ENCODE peak calls at places on chromosome 10, in five cellular contexts. L is left ventricle myocardium inferior, B is HCT116, U is heart left ventricle, W is IMR-90. G is an unnamed sample. For H3K36me3, the result is how much of the 10 kb centered on the place peaks cover.

GRCh38 chr10:72308320-72308987 is 34.7 kb downstream of the DDIT4 start:
- DNase-seq in L (no peak), B (peak), U (peak), W (peak), G (no peak)

GRCh38 chr10:106877574-106877973 is 286.9 kb downstream of the SORCS1 start:
- DNase-seq in L (no peak), B (no peak), U (no peak), W (no peak), G (no peak)

GRCh38 chr10:27612615-27613014 is 108.5 kb downstream of the RAB18 start:
- DNase-seq in L (no peak), B (no peak), U (no peak), W (no peak), G (no peak)

GRCh38 chr10:35495521-35496238 is 109.5 kb upstream of the GJD4 start:
- DNase-seq in L (no peak), B (no peak), U (no peak), W (peak), G (no peak)

GRCh38 chr10:49301302-49301701 is 2.3 kb downstream of the C10orf71 start:
- DNase-seq in L (no peak), B (no peak), U (peak), W (no peak), G (no peak)

GRCh38 chr10:126459878-126460481 is 71.7 kb upstream of the ADAM12 start:
- DNase-seq in L (no peak), B (peak), U (no peak), W (peak), G (no peak)

GRCh38 chr10:115980470-115980869 is 292.5 kb downstream of the GFRA1 start:
- DNase-seq in L (no peak), B (no peak), U (no peak), W (no peak), G (no peak)

GRCh38 chr10:35352508-35352907 is 16.2 kb downstream of the CCNY start:
- DNase-seq in L (no peak), B (no peak), U (no peak), W (no peak), G (no peak)

GRCh38 chr10:1615186-1615954 is 122.0 kb downstream of the ADARB2 start:
- DNase-seq in L (no peak), B (no peak), U (no peak), W (no peak), G (no peak)

GRCh38 chr10:86301431-86301830 is 65.2 kb downstream of the GRID1 start:
- DNase-seq in L (no peak), B (no peak), U (no peak), W (no peak), G (no peak)

GRCh38 chr10:17906002-17906401 is 45.7 kb upstream of the SLC39A12 start:
- DNase-seq in L (no peak), B (no peak), U (no peak), W (no peak), G (no peak)

GRCh38 chr10:69839696-69840345 is 38.1 kb downstream of the COL13A1 start:
- DNase-seq in L (no peak), B (no peak), U (peak), W (peak), G (no peak)

GRCh38 chr10:119655566-119656001 is 4.4 kb downstream of the BAG3 start:
- DNase-seq in L (peak), B (no peak), U (no peak), W (peak), G (no peak)

GRCh38 chr10:46328853-46329689 is 42.3 kb downstream of the ANTXRL start:
- DNase-seq in L (no peak), B (no peak), U (no peak), W (no peak), G (no peak)

GRCh38 chr10:129308953-129309352 is 158.1 kb upstream of the MGMT start:
- DNase-seq in L (no peak), B (no peak), U (no peak), W (no peak), G (no peak)

GRCh38 chr10:70747192-70747965 is 37.8 kb downstream of the TBATA start:
- DNase-seq in L (no peak), B (no peak), U (peak), W (no peak), G (no peak)

GRCh38 chr10:43046288-43046991 is 30.4 kb upstream of the RET start:
- DNase-seq in L (peak), B (no peak), U (no peak), W (no peak), G (peak)

GRCh38 chr10:70954373-70954772 is 66.0 kb upstream of the PCBD1 start:
- DNase-seq in L (no peak), B (no peak), U (peak), W (no peak), G (no peak)

GRCh38 chr10:99534939-99535763 is 2.4 kb downstream of the NKX2-3 start:
- DNase-seq in L (no peak), B (no peak), U (no peak), W (no peak), G (no peak)

GRCh38 chr10:115355162-115355760 is 262.1 kb downstream of the ATRNL1 start:
- DNase-seq in L (no peak), B (peak), U (no peak), W (peak), G (no peak)

GRCh38 chr10:96626795-96627194 is 40.0 kb upstream of the TM9SF3 start:
- DNase-seq in L (no peak), B (no peak), U (no peak), W (no peak), G (no peak)

GRCh38 chr10:89646833-89647570 is 2.0 kb upstream of the PANK1 start:
- DNase-seq in L (no peak), B (no peak), U (no peak), W (no peak), G (no peak)

GRCh38 chr10:85548038-85548437 is 818.6 kb downstream of the GRID1 start:
- DNase-seq in L (peak), B (peak), U (no peak), W (no peak), G (no peak)

GRCh38 chr10:50622497-50623298 is 1.1 kb downstream of the SGMS1 start:
- DNase-seq in L (peak), B (no peak), U (peak), W (peak), G (peak)
- H3K4me3 ChIP-seq in L (peak), B (peak), U (peak), W (peak), G (peak)

GRCh38 chr10:33509231-33509871 is 174.9 kb upstream of the NRP1 start:
- DNase-seq in L (no peak), B (peak), U (no peak), W (peak), G (peak)

GRCh38 chr10:33506838-33507661 is 172.6 kb upstream of the NRP1 start:
- DNase-seq in L (no peak), B (no peak), U (no peak), W (peak), G (no peak)

GRCh38 chr10:33506391-33506790 is 171.9 kb upstream of the NRP1 start:
- DNase-seq in L (no peak), B (no peak), U (no peak), W (no peak), G (no peak)

DNA sequence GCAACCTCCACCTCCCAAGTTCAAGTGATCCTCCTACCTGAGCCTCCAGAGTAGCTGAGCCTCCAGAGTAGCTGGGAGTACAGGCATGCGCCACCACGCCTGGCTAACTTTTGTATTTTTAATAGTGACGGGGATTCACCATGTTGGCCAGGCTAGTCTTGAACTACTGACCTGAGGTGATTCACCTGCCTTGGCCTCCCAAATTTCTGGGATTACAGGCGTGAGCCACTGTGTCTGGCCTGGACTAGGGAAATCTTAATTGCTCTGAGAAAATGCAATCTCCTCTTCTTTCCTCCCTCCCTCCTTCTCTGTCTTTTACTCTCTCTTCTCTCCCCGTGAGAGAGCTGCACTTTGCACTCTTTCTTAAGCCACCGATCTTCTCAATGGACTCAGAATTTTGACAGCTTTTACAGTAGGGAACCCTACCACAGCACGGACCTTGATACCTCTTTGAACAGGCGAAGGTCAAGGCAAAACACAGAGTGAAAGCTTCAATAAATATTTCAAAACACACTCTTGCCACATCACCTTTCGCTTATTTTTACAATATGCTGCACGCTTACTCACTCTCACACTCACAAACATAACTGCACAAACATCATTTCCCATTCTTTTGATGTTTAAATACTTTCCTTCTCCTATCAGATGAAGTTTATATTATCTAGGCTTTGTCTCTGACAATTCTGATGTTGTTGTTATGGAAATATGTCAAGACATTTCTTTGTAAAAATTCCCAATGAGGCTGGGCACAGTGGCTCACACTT is 173.4 kb upstream of the NRP1 start:
- DNase-seq in L (no peak), B (no peak), U (no peak), W (peak), G (no peak)
- H3K27ac ChIP-seq in L (no peak), B (no peak), U (no peak), W (no peak), G (peak)

GRCh38 chr10:60105195-60105812 is 198.9 kb upstream of the CCDC6 start:
- DNase-seq in L (no peak), B (no peak), U (no peak), W (no peak), G (no peak)
- H3K36me3 ChIP-seq in L (under half), B (under half), U (under half), W (under half), G (under half)

GRCh38 chr10:132687181-132687892 is 98.6 kb downstream of the NKX6-2 start:
- DNase-seq in L (peak), B (no peak), U (no peak), W (no peak), G (peak)
- H3K4me3 ChIP-seq in L (no peak), B (no peak), U (no peak), W (no peak), G (no peak)

GRCh38 chr10:2986341-2986933 is 80.9 kb upstream of the PFKP start:
- DNase-seq in L (no peak), B (no peak), U (no peak), W (no peak), G (no peak)
- H3K27ac ChIP-seq in L (no peak), B (peak), U (no peak), W (no peak), G (no peak)

GRCh38 chr10:79148452-79149344 is 79.9 kb downstream of the ZMIZ1 start:
- DNase-seq in L (peak), B (no peak), U (peak), W (peak), G (peak)
- H3K36me3 ChIP-seq in L (under half), B (under half), U (under half), W (under half), G (under half)

GRCh38 chr10:102066421-102067068 is 1.4 kb downstream of the HPS6 start:
- DNase-seq in L (no peak), B (no peak), U (no peak), W (no peak), G (no peak)
- H3K4me3 ChIP-seq in L (peak), B (peak), U (peak), W (peak), G (peak)

G was measured in lower lobe of right lung.